ENCODE peak calls at places on chromosomes 4 and X, in ten cellular contexts. X is H9; E is cardiac muscle cell; J is stimulated activated CD8-positive, alpha-beta memory T cell treated with anti-CD3 and anti-CD28 coated beads, Interleukin-4, amount 100 ng/mL, for 48 hours; C is astrocyte of the spinal cord; Q is NCI-H345; L is fibroblast of pulmonary artery; R is NCI-H1417 treated with DMSO at 0.1 percent for 48 hours; B is AG08396; H is AG04450. D is an unnamed sample.
A peak's percentile ranks its signal among the peaks of the same experiment; 100 is the strongest.

GRCh38 chrX:56766554-56767412 is 37.7 kb downstream of the NBDY start:
- DNase-seq in X (peak; percentile 18), E (no peak), J (no peak), C (no peak), Q (no peak), L (peak; percentile 64), R (no peak), B (peak; percentile 66), H (no peak), D (no peak)

GRCh38 chrX:22969416-22969815 is 30.3 kb upstream of the DDX53 start:
- DNase-seq in X (no peak), E (no peak), J (no peak), C (no peak), Q (no peak), L (peak; percentile 28), R (no peak), B (no peak), H (no peak), D (no peak)

GRCh38 chrX:71617742-71618141 is 569 bp downstream of the CXCR3 start:
- DNase-seq in X (no peak), E (no peak), J (peak; percentile 37), C (no peak), Q (no peak), L (no peak), R (no peak), B (no peak), H (no peak), D (no peak)

GRCh38 chr4:1345905-1346780 is 865 bp upstream of the UVSSA start:
- DNase-seq in X (peak; percentile 66), E (peak; percentile 82), J (peak; percentile 62), C (peak; percentile 43), Q (peak; percentile 19), L (peak; percentile 57), R (no peak), B (peak; percentile 66), H (no peak), D (no peak)

GRCh38 chr4:152415980-152416379 is 119.9 kb downstream of the FBXW7 start:
- DNase-seq in X (no peak), E (no peak), J (no peak), C (peak; percentile 45), Q (no peak), L (peak; percentile 52), R (no peak), B (peak; percentile 12), H (peak; percentile 3), D (no peak)

GRCh38 chr4:48388504-48389154 is 47.3 kb downstream of the SLAIN2 start:
- DNase-seq in X (no peak), E (no peak), J (no peak), C (peak; percentile 22), Q (no peak), L (peak; percentile 61), R (no peak), B (peak; percentile 36), H (peak; percentile 7), D (no peak)

GRCh38 chr4:177696438-177696966 is 254.3 kb upstream of the AGA start:
- DNase-seq in X (peak; percentile 43), E (no peak), J (no peak), C (no peak), Q (no peak), L (no peak), R (no peak), B (no peak), H (no peak), D (no peak)

GRCh38 chr4:184196730-184197355 is 20.8 kb downstream of the ENPP6 start:
- DNase-seq in X (no peak), E (no peak), J (no peak), C (no peak), Q (no peak), L (no peak), R (no peak), B (no peak), H (no peak), D (peak; percentile 37)

GRCh38 chr4:110826656-110827055 is 203.8 kb upstream of the PITX2 start:
- DNase-seq in X (no peak), E (no peak), J (no peak), C (no peak), Q (no peak), L (no peak), R (no peak), B (no peak), H (no peak), D (no peak)

GRCh38 chr4:128574706-128575105 is 234.8 kb upstream of the JADE1 start:
- DNase-seq in X (peak; percentile 82), E (peak; percentile 65), J (peak; percentile 87), C (peak; percentile 73), Q (peak; percentile 37), L (peak; percentile 88), R (no peak), B (peak; percentile 29), H (no peak), D (no peak)

GRCh38 chr4:174907508-174907907 is 10.7 kb upstream of the ADAM29 start:
- DNase-seq in X (no peak), E (no peak), J (no peak), C (no peak), Q (no peak), L (no peak), R (no peak), B (no peak), H (no peak), D (no peak)

GRCh38 chrX:97628807-97629596 is 745.3 kb downstream of the RPA4 start:
- DNase-seq in X (no peak), E (no peak), J (no peak), C (no peak), Q (no peak), L (no peak), R (no peak), B (no peak), H (no peak), D (no peak)

GRCh38 chrX:15911729-15912550 is 57.3 kb upstream of the AP1S2 start:
- DNase-seq in X (no peak), E (no peak), J (no peak), C (no peak), Q (no peak), L (peak; percentile 13), R (no peak), B (no peak), H (no peak), D (no peak)

GRCh38 chr4:33060873-33061542 is 2340.8 kb downstream of the PCDH7 start:
- DNase-seq in X (peak; percentile 79), E (peak; percentile 79), J (no peak), C (peak; percentile 61), Q (peak; percentile 41), L (peak; percentile 70), R (no peak), B (no peak), H (peak; percentile 7), D (peak; percentile 10)

GRCh38 chr4:185235480-185236154 is 26.2 kb downstream of the SNX25 start:
- DNase-seq in X (no peak), E (no peak), J (no peak), C (no peak), Q (no peak), L (peak; percentile 35), R (no peak), B (no peak), H (no peak), D (no peak)

GRCh38 chrX:41184312-41184711 is 99.1 kb downstream of the USP9X start:
- DNase-seq in X (no peak), E (peak; percentile 18), J (no peak), C (no peak), Q (no peak), L (no peak), R (no peak), B (no peak), H (no peak), D (no peak)

GRCh38 chr4:74999714-75000309 is 66.9 kb downstream of the PARM1 start:
- DNase-seq in X (no peak), E (no peak), J (no peak), C (no peak), Q (no peak), L (no peak), R (no peak), B (no peak), H (no peak), D (no peak)

GRCh38 chr4:7353846-7354610 is 80.7 kb downstream of the PSAPL1 start:
- DNase-seq in X (no peak), E (no peak), J (no peak), C (no peak), Q (no peak), L (no peak), R (no peak), B (no peak), H (no peak), D (no peak)

GRCh38 chr4:78162821-78163220 is 105.7 kb downstream of the FRAS1 start:
- DNase-seq in X (no peak), E (no peak), J (no peak), C (no peak), Q (no peak), L (no peak), R (no peak), B (no peak), H (no peak), D (no peak)

D was measured in epithelial cell of prostate.